ENCODE peak calls at places on chromosomes 16 and 17, in four cellular contexts. T is transverse colon, W is H9, K is spleen. R is an unnamed sample.

GRCh38 chr16:11128211-11129123 is 127.5 kb downstream of the SOCS1 start:
- DNase-seq in K (no peak), W (peak), T (no peak), R (no peak)

GRCh38 chr16:728890-729744 is 2.2 kb downstream of the HAGHL start:
- DNase-seq in K (peak), T (no peak), W (peak), R (no peak)

GRCh38 chr16:77596243-77596642 is 126.1 kb upstream of the NUDT7 start:
- DNase-seq in W (no peak), K (no peak), T (no peak), R (no peak)

GRCh38 chr17:73748521-73748920 is 104.3 kb upstream of the SDK2 start:
- DNase-seq in K (no peak), W (no peak), T (no peak), R (no peak)

GRCh38 chr16:72809446-72809845 is 238.5 kb downstream of the ZFHX3 start:
- DNase-seq in W (no peak), K (no peak), T (no peak), R (no peak)

GRCh38 chr16:27314161-27314723 is 468 bp downstream of the IL4R start:
- DNase-seq in T (peak), W (no peak), K (peak), R (peak)

GRCh38 chr17:81090361-81091133 is 55.6 kb downstream of the BAIAP2 start:
- DNase-seq in T (peak), K (peak), W (peak), R (no peak)

GRCh38 chr16:57235128-57236092 is 9.6 kb upstream of the ARL2BP start:
- DNase-seq in T (no peak), W (no peak), K (no peak), R (no peak)

GRCh38 chr16:80250376-80250775 is 290.4 kb upstream of the DYNLRB2 start:
- DNase-seq in T (no peak), K (no peak), W (no peak), R (no peak)

GRCh38 chr16:54275956-54276355 is 10.6 kb downstream of the IRX3 start:
- DNase-seq in T (no peak), W (no peak), K (no peak), R (no peak)

GRCh38 chr16:75241955-75242354 is 9.5 kb downstream of the BCAR1 start:
- DNase-seq in T (no peak), K (no peak), W (no peak), R (no peak)

GRCh38 chr16:1839554-1839953 is 12.5 kb downstream of the FAHD1 start:
- DNase-seq in K (no peak), W (no peak), T (no peak), R (no peak)

GRCh38 chr16:29975134-29975538 is 1.5 kb downstream of the TAOK2 start:
- DNase-seq in K (no peak), W (no peak), T (no peak), R (no peak)

GRCh38 chr16:65936096-65936495 is 430.4 kb upstream of the CDH5 start:
- DNase-seq in K (no peak), W (no peak), T (no peak), R (no peak)

GRCh38 chr17:30173649-30174048 is 57.0 kb downstream of the NSRP1 start:
- DNase-seq in K (no peak), T (no peak), W (no peak), R (no peak)

GRCh38 chr17:50684288-50684611 is 23.5 kb downstream of the ANKRD40 start:
- DNase-seq in T (no peak), W (no peak), K (no peak), R (no peak)

GRCh38 chr16:79842197-79842596 is 241.7 kb upstream of the MAF start:
- DNase-seq in W (no peak), K (no peak), T (no peak), R (no peak)

GRCh38 chr17:67068999-67069398 is 24.6 kb downstream of the CACNG1 start:
- DNase-seq in K (no peak), T (no peak), W (no peak), R (no peak)

GRCh38 chr17:40373324-40373723 is 8.8 kb upstream of the GJD3 start:
- DNase-seq in K (no peak), W (no peak), T (no peak), R (no peak)

GRCh38 chr17:7611635-7612293 is 2.9 kb downstream of the FXR2 start:
- DNase-seq in T (no peak), K (no peak), W (no peak), R (no peak)

GRCh38 chr16:3731126-3731935 is 14.0 kb upstream of the TRAP1 start:
- DNase-seq in T (no peak), K (peak), W (no peak), R (no peak)

DNA sequence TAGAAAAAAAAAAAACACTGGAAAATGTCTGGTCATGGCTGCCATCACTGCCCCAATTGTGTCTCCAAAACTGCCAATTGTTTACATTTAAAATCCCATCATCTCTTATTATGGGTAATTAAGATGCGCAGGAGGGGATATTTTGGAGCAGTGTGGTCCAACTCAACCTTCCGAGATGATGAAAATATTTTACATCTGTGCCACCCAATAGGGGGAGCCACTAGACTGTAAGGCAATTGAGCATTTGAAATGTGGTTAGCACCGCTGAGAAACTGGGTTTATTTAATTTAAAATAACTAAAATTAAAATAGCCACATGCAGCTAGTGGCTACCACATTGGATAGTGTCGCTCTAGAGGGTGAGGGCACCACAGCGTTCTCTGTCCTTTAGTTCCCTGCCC is 3.6 kb downstream of the MPO start:
- DNase-seq in T (no peak), W (no peak), K (no peak), R (no peak)
- TF ChIP-seq CTCF in T (no peak), W (peak), K (peak), R (no peak)

GRCh38 chr17:17097763-17098345 is 55.6 kb downstream of the MPRIP start:
- DNase-seq in W (no peak), K (peak), T (no peak), R (no peak)
- H3K27ac ChIP-seq in W (no peak), K (peak), T (peak), R (peak)

DNA sequence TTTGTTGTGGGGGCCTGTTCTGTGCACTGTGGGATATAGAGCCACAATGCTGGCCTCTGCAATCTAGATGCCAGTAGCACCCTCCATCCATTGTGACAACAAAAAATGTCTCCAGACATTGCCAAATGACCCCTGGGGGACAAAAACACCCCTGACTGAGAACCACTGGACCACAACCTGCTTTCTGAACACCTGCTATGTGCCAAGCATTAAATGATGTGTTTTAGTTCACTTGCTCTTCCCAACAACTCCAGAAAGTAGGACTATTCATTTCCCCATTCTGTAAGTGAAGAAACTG is 367.0 kb upstream of the ERCC4 start:
- DNase-seq in K (no peak), T (no peak), W (no peak), R (no peak)
- TF ChIP-seq CTCF in K (no peak), T (no peak), W (no peak), R (no peak)

GRCh38 chr16:88806491-88807111 is 3.0 kb downstream of the CDT1 start:
- DNase-seq in W (no peak), K (no peak), T (no peak), R (no peak)
- H3K27ac ChIP-seq in W (no peak), K (no peak), T (no peak), R (no peak)

R was measured in thoracic aorta.